ENCODE peak calls at places on chromosomes 11 and 22, in nine cellular contexts. Y is fibroblast of gingiva; W is Daoy; C is NCI-H748 treated with DMSO at 0.1 percent for 48 hours; N is non-pigmented ciliary epithelial cell; J is Ammon's horn; M is neural crest cell; K is HCEC 1CT; T is effector CD4-positive, alpha-beta T cell. R is an unnamed sample.

GRCh38 chr22:21775061-21775460 is 39.5 kb upstream of the YPEL1 start:
- DNase-seq in J (no peak), W (peak), N (no peak), Y (no peak), C (no peak), T (no peak), M (no peak), K (no peak), R (no peak)

GRCh38 chr11:44624761-44625221 is 59.3 kb downstream of the CD82 start:
- DNase-seq in M (peak), J (no peak), T (no peak), C (no peak), K (no peak), Y (no peak), W (no peak), N (no peak), R (no peak)

GRCh38 chr11:67695606-67696005 is 21.2 kb upstream of the ALDH3B2 start:
- DNase-seq in K (no peak), C (no peak), T (no peak), J (no peak), N (no peak), Y (no peak), M (no peak), W (no peak), R (no peak)

GRCh38 chr11:77559686-77560425 is 29.9 kb upstream of the AQP11 start:
- DNase-seq in Y (peak), T (no peak), M (no peak), J (no peak), N (peak), C (no peak), W (peak), K (peak), R (no peak)

GRCh38 chr11:46237248-46238077 is 40.0 kb upstream of the CREB3L1 start:
- DNase-seq in K (peak), J (no peak), N (peak), T (peak), C (no peak), W (peak), Y (peak), M (peak), R (no peak)

GRCh38 chr11:63017306-63017974 is 1.8 kb upstream of the SLC22A8 start:
- DNase-seq in N (no peak), J (no peak), C (peak), Y (no peak), K (no peak), M (no peak), W (peak), T (no peak), R (no peak)

GRCh38 chr11:60740573-60740972 is 16.1 kb downstream of the MS4A18 start:
- DNase-seq in N (no peak), T (no peak), Y (no peak), J (no peak), K (no peak), M (no peak), W (no peak), C (no peak), R (no peak)

GRCh38 chr22:22830957-22831688 is 56.5 kb upstream of the IGLL5 start:
- DNase-seq in C (no peak), W (no peak), T (no peak), M (no peak), K (no peak), J (no peak), N (no peak), Y (no peak), R (no peak)

GRCh38 chr11:66749091-66749490 is 20.1 kb upstream of the SPTBN2 start:
- DNase-seq in C (no peak), K (no peak), N (no peak), W (no peak), J (no peak), T (no peak), M (no peak), Y (no peak), R (no peak)

GRCh38 chr11:111573821-111574249 is 28.4 kb upstream of the SIK2 start:
- DNase-seq in T (no peak), M (no peak), Y (peak), K (no peak), C (no peak), W (no peak), N (no peak), J (no peak), R (no peak)

GRCh38 chr22:35742342-35743100 is 24.8 kb downstream of the APOL5 start:
- DNase-seq in N (peak), Y (peak), T (no peak), W (peak), J (no peak), C (no peak), M (no peak), K (peak), R (no peak)

GRCh38 chr11:27839226-27839913 is 139.1 kb upstream of the BDNF start:
- DNase-seq in N (no peak), M (no peak), W (no peak), K (peak), C (no peak), T (no peak), Y (peak), J (no peak), R (no peak)

GRCh38 chr11:16252373-16252772 is 104.0 kb downstream of the SOX6 start:
- DNase-seq in N (no peak), J (no peak), W (peak), M (no peak), K (no peak), C (no peak), T (no peak), Y (no peak), R (peak)

GRCh38 chr11:33687733-33688479 is 12.7 kb downstream of the C11orf91 start:
- DNase-seq in K (peak), J (peak), C (peak), N (no peak), Y (peak), T (no peak), M (peak), W (peak), R (peak)

R was measured in HuH-7.5.